ENCODE peak calls at places on chromosomes 3 and 15, in nine cellular contexts. K is suprapubic skin, V is esophagus muscularis mucosa, E is GM23338, Z is sigmoid colon, D is HCT116, M is GM12878, L is stomach, R is SK-N-SH. F is an unnamed sample.
A peak's percentile ranks its signal among the peaks of the same experiment; 100 is the strongest.

GRCh38 chr3:169227911-169228310 is 435.6 kb downstream of the MECOM start:
- DNase-seq in K (no peak), V (no peak), E (peak; percentile 23), Z (no peak), D (no peak), M (peak; percentile 3), L (no peak), R (no peak), F (no peak)

GRCh38 chr3:13025090-13025489 is 48.1 kb downstream of the IQSEC1 start:
- DNase-seq in K (no peak), V (no peak), E (no peak), Z (no peak), D (peak; percentile 4), M (no peak), L (no peak), R (no peak), F (no peak)

GRCh38 chr15:61518191-61518950 is 289.3 kb upstream of the RORA start:
- DNase-seq in K (no peak), V (no peak), E (no peak), Z (no peak), D (no peak), M (no peak), L (no peak), R (no peak), F (no peak)

GRCh38 chr3:47024932-47025331 is 45.5 kb downstream of the NBEAL2 start:
- DNase-seq in K (no peak), V (no peak), E (no peak), Z (no peak), D (no peak), M (no peak), L (no peak), R (no peak), F (no peak)

GRCh38 chr3:8499181-8499611 is 2.4 kb upstream of the LMCD1 start:
- DNase-seq in K (no peak), V (no peak), E (peak; percentile 79), Z (no peak), D (no peak), M (no peak), L (peak; percentile 50), R (no peak), F (peak; percentile 83)

GRCh38 chr3:151859905-151860304 is 13.5 kb upstream of the SUCNR1 start:
- DNase-seq in K (no peak), V (no peak), E (no peak), Z (no peak), D (no peak), M (no peak), L (no peak), R (no peak), F (no peak)

GRCh38 chr3:149087208-149087607 is 875 bp upstream of the HLTF start:
- DNase-seq in K (no peak), V (no peak), E (peak; percentile 15), Z (no peak), D (no peak), M (no peak), L (no peak), R (no peak), F (no peak)

GRCh38 chr3:108035751-108036150 is 55.1 kb downstream of the CD47 start:
- DNase-seq in K (no peak), V (peak; percentile 77), E (peak; percentile 12), Z (no peak), D (no peak), M (no peak), L (no peak), R (no peak), F (no peak)

GRCh38 chr3:39101022-39101689 is 6.3 kb downstream of the GORASP1 start:
- DNase-seq in K (no peak), V (peak; percentile 77), E (peak; percentile 77), Z (no peak), D (no peak), M (no peak), L (peak; percentile 47), R (peak; percentile 78), F (no peak)

GRCh38 chr3:129673897-129674797 is 67.7 kb upstream of the PLXND1 start:
- DNase-seq in K (no peak), V (no peak), E (no peak), Z (no peak), D (no peak), M (no peak), L (no peak), R (no peak), F (no peak)

GRCh38 chr3:11638669-11639402 is 4.9 kb downstream of the VGLL4 start:
- DNase-seq in K (no peak), V (no peak), E (peak; percentile 33), Z (no peak), D (no peak), M (no peak), L (no peak), R (peak; percentile 59), F (peak; percentile 64)
- H3K4me3 ChIP-seq in K (peak overlapping the region; percentile 31), V (peak overlapping the region; percentile 30), E (no peak overlapping the region), Z (peak overlapping the region; percentile 33), D (no peak overlapping the region), M (peak overlapping the region; percentile 86), L (no peak overlapping the region), R (peak overlapping the region; percentile 71), F (peak overlapping the region; percentile 27)

GRCh38 chr3:179961081-179962078 is 75.4 kb downstream of the PEX5L start:
- DNase-seq in K (no peak), V (no peak), E (no peak), Z (no peak), D (no peak), M (peak; percentile 71), L (no peak), R (no peak), F (no peak)
- H3K4me1 ChIP-seq in K (no peaks in the 10 kb centered on the region), V (no peaks in the 10 kb centered on the region), E (no peaks in the 10 kb centered on the region), Z (no peaks in the 10 kb centered on the region), D (no peaks in the 10 kb centered on the region), M (peaks cover 31% of the 10 kb centered on the region), L (no peaks in the 10 kb centered on the region), R (no peaks in the 10 kb centered on the region), F (no peaks in the 10 kb centered on the region)

DNA sequence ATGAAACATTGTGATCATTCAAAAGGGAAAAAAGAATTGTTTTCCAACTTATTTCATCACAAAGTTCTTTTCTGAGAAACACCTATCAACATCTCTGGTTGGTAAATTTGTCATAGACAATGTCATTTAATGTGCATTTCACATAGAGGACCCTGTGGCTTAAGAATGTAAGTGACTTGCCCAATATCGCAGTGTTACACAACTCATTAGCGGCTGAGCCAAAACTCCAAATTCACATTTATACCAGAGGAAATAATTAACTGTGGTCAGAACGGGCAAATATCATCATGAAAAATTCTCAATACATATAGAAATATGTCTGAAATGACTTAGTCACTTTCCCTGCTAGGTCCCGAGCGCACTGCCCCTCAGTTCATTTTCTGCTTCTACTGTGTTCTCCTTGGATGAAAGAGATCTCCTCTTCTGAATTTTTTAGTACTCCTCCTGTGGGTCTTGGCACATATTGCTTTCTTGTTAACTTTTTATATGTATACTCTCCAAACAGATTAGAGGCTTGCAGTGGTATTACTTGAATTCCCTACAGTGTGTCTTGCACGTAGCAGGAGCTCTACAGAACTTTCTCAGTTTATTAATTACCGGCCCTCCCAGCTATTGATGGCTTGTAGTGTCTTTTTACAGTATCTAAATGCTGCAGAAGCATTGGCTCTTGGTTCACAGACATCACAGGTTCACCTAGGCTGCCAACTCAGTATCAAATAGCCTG is 33.1 kb downstream of the PTX3 start:
- DNase-seq in K (no peak), V (no peak), E (no peak), Z (no peak), D (no peak), M (no peak), L (no peak), R (no peak), F (no peak)
- TF ChIP-seq POLR2AphosphoS5 in K (no peak), V (no peak), E (no peak), Z (no peak), D (no peak), M (no peak), L (no peak), R (no peak), F (no peak)

GRCh38 chr3:100104817-100105413 is 9.4 kb downstream of the FILIP1L start:
- DNase-seq in K (no peak), V (no peak), E (no peak), Z (no peak), D (no peak), M (no peak), L (no peak), R (no peak), F (no peak)

GRCh38 chr3:100103558-100104441 is 10.5 kb downstream of the FILIP1L start:
- DNase-seq in K (no peak), V (no peak), E (no peak), Z (no peak), D (no peak), M (peak; percentile 56), L (peak; percentile 60), R (no peak), F (no peak)

GRCh38 chr3:100105536-100105935 is 8.8 kb downstream of the FILIP1L start:
- DNase-seq in K (no peak), V (no peak), E (no peak), Z (no peak), D (no peak), M (no peak), L (no peak), R (no peak), F (no peak)

GRCh38 chr3:100102757-100103156 is 11.5 kb downstream of the FILIP1L start:
- DNase-seq in K (no peak), V (no peak), E (no peak), Z (no peak), D (no peak), M (no peak), L (no peak), R (no peak), F (no peak)

GRCh38 chr3:100104442-100104798 is 9.9 kb downstream of the FILIP1L start:
- DNase-seq in K (no peak), V (no peak), E (no peak), Z (no peak), D (no peak), M (no peak), L (no peak), R (no peak), F (no peak)
- H3K4me3 ChIP-seq in K (no peak overlapping the region), V (no peak overlapping the region), E (no peak overlapping the region), Z (no peak overlapping the region), D (no peak overlapping the region), M (no peak overlapping the region), L (no peak overlapping the region), R (no peak overlapping the region), F (no peak overlapping the region)

F was measured in breast epithelium.